ENCODE peak calls at places on chromosomes 13 and 19, in four cellular contexts. P is IMR-90, S is keratinocyte, H is osteoblast. T is an unnamed sample.

GRCh38 chr19:3969435-3970312 is 1.2 kb downstream of the DAPK3 start:
- DNase-seq in P (peak; percentile 82), S (peak; percentile 50), H (peak; percentile 96), T (peak; percentile 52)

GRCh38 chr19:14366529-14366928 is 14.7 kb upstream of the ADGRE5 start:
- DNase-seq in P (peak; percentile 68), S (peak; percentile 76), H (no peak), T (peak; percentile 90)

GRCh38 chr19:36214388-36215275 is at the start of the genes ZNF146 and ZNF565:
- DNase-seq in P (peak; percentile 98), S (peak; percentile 88), H (peak; percentile 98), T (peak; percentile 95)

GRCh38 chr13:81757348-81757950 is 1416.5 kb upstream of the SPRY2 start:
- DNase-seq in P (no peak), S (no peak), H (no peak), T (no peak)

GRCh38 chr13:112740502-112741131 is 50.8 kb downstream of the ATP11A start:
- DNase-seq in P (peak; percentile 95), S (no peak), H (peak; percentile 95), T (no peak)

GRCh38 chr19:35689836-35690235 is 14.5 kb upstream of the ZBTB32 start:
- DNase-seq in P (no peak), S (no peak), H (no peak), T (no peak)

GRCh38 chr13:31322025-31322424 is 122.2 kb downstream of the B3GLCT start:
- DNase-seq in P (peak; percentile 7), S (no peak), H (no peak), T (no peak)

GRCh38 chr19:14566712-14567077 is 5.2 kb downstream of the NDUFB7 start:
- DNase-seq in P (no peak), S (no peak), H (no peak), T (no peak)

GRCh38 chr13:26953273-26953672 is 192.7 kb upstream of the GPR12 start:
- DNase-seq in P (no peak), S (no peak), H (no peak), T (no peak)

GRCh38 chr13:32414580-32414979 is 13.3 kb downstream of the N4BP2L1 start:
- DNase-seq in P (no peak), S (no peak), H (no peak), T (no peak)

GRCh38 chr19:14769201-14769600 is 9.2 kb downstream of the ADGRE2 start:
- DNase-seq in P (no peak), S (no peak), H (no peak), T (no peak)

GRCh38 chr19:12995596-12996541 is 594 bp downstream of the NFIX start:
- DNase-seq in P (peak; percentile 30), S (no peak), H (peak; percentile 97), T (peak; percentile 31)

GRCh38 chr13:36712785-36713184 is 39.0 kb downstream of the SERTM1 start:
- DNase-seq in P (peak; percentile 5), S (no peak), H (peak; percentile 57), T (no peak)

GRCh38 chr13:48437381-48437780 is 24.5 kb upstream of the LPAR6 start:
- DNase-seq in P (peak; percentile 45), S (no peak), H (no peak), T (no peak)

GRCh38 chr19:28468701-28469459 is 744.1 kb downstream of the UQCRFS1 start:
- DNase-seq in P (no peak), S (no peak), H (peak; percentile 87), T (no peak)

GRCh38 chr19:13068064-13068807 is 34.4 kb downstream of the LYL1 start:
- DNase-seq in P (no peak), S (no peak), H (no peak), T (no peak)

GRCh38 chr19:991174-991931 is 7.2 kb downstream of the WDR18 start:
- DNase-seq in P (peak; percentile 46), S (no peak), H (peak; percentile 93), T (no peak)

GRCh38 chr13:110509971-110510786 is 51.3 kb downstream of the RAB20 start:
- DNase-seq in P (peak; percentile 30), S (no peak), H (peak; percentile 60), T (no peak)

GRCh38 chr19:5313307-5313706 is 27.3 kb downstream of the PTPRS start:
- DNase-seq in P (no peak), S (no peak), H (peak; percentile 50), T (no peak)

GRCh38 chr13:113552786-113553540 is 31.6 kb upstream of the TFDP1 start:
- DNase-seq in P (no peak), S (no peak), H (no peak), T (no peak)

GRCh38 chr13:67283602-67284001 is 53.5 kb upstream of the PCDH9 start:
- DNase-seq in P (peak; percentile 13), S (no peak), H (no peak), T (no peak)
- H2AFZ ChIP-seq in P (no peak overlapping the region), S (no peak overlapping the region), H (no peak overlapping the region), T (no peak overlapping the region)

GRCh38 chr19:33373701-33374405 is at the start of gene CEBPG:
- DNase-seq in P (peak; percentile 64), S (no peak), H (peak; percentile 97), T (no peak)
- TF ChIP-seq CTCF in P (peak; percentile 29), S (no peak), H (no peak), T (no peak)

GRCh38 chr19:42303101-42303464 is 659 bp upstream of the PAFAH1B3 start:
- DNase-seq in P (no peak), S (no peak), H (no peak), T (no peak)
- H2AFZ ChIP-seq in P (peak overlapping the region; percentile 93), S (peak overlapping the region; percentile 56), H (no peak overlapping the region), T (peak overlapping the region; percentile 50)

GRCh38 chr19:58305065-58305931 is at the start of gene ERVK3-1:
- DNase-seq in P (peak; percentile 98), S (peak; percentile 81), H (peak; percentile 98), T (peak; percentile 91)
- TF ChIP-seq CTCF in P (no peak), S (no peak), H (no peak), T (no peak)

GRCh38 chr13:25662516-25662915 is 290.7 kb downstream of the ATP8A2 start:
- DNase-seq in P (no peak), S (no peak), H (no peak), T (no peak)
- H2AFZ ChIP-seq in P (no peak overlapping the region), S (no peak overlapping the region), H (no peak overlapping the region), T (no peak overlapping the region)

GRCh38 chr19:49684251-49684982 is 5.0 kb upstream of the ADM5 start:
- DNase-seq in P (no peak), S (no peak), H (peak; percentile 92), T (no peak)
- TF ChIP-seq CTCF in P (peak; percentile 28), S (peak; percentile 49), H (peak; percentile 40), T (peak; percentile 71)

T was measured in PC-9.